ENCODE peak calls at places on chromosomes 5 and 9, in five cellular contexts. W, E, Z, L and G are unnamed samples.

GRCh38 chr5:144205141-144205551 is 34.5 kb downstream of the KCTD16 start:
- DNase-seq in E (no peak), W (peak), Z (no peak), L (no peak), G (peak)

GRCh38 chr5:81068063-81068462 is 107.9 kb downstream of the RASGRF2 start:
- DNase-seq in W (no peak), L (no peak), Z (no peak), E (no peak), G (no peak)

GRCh38 chr5:119323630-119324000 is 32.2 kb upstream of the TNFAIP8 start:
- DNase-seq in L (no peak), W (no peak), Z (no peak), E (peak), G (peak)

GRCh38 chr5:142697846-142698245 is 12.0 kb upstream of the FGF1 start:
- DNase-seq in E (no peak), Z (no peak), L (no peak), W (peak), G (peak)

GRCh38 chr5:62328772-62329491 is 22.9 kb downstream of the KIF2A start:
- DNase-seq in W (no peak), E (no peak), Z (no peak), L (no peak), G (no peak)

GRCh38 chr9:94782367-94783120 is 56.0 kb downstream of the AOPEP start:
- DNase-seq in L (no peak), Z (no peak), E (no peak), W (no peak), G (no peak)

GRCh38 chr9:72383978-72384709 is 19.1 kb upstream of the ZFAND5 start:
- DNase-seq in L (no peak), Z (no peak), W (no peak), E (peak), G (peak)

GRCh38 chr5:4857761-4858160 is 282.4 kb upstream of the ADAMTS16 start:
- DNase-seq in Z (no peak), E (peak), W (no peak), L (no peak), G (no peak)

GRCh38 chr9:129886226-129887174 is 51.2 kb downstream of the USP20 start:
- DNase-seq in E (no peak), W (no peak), Z (peak), L (peak), G (peak)
- H3K4me3 ChIP-seq in E (no peak), W (peak), Z (peak), L (peak), G (peak)

GRCh38 chr5:108748354-108749129 is 845 bp downstream of the FER start:
- DNase-seq in Z (peak), W (peak), L (peak), E (peak), G (peak)
- TF ChIP-seq CTCF in Z (no peak), W (no peak), L (no peak), E (no peak), G (no peak)

DNA sequence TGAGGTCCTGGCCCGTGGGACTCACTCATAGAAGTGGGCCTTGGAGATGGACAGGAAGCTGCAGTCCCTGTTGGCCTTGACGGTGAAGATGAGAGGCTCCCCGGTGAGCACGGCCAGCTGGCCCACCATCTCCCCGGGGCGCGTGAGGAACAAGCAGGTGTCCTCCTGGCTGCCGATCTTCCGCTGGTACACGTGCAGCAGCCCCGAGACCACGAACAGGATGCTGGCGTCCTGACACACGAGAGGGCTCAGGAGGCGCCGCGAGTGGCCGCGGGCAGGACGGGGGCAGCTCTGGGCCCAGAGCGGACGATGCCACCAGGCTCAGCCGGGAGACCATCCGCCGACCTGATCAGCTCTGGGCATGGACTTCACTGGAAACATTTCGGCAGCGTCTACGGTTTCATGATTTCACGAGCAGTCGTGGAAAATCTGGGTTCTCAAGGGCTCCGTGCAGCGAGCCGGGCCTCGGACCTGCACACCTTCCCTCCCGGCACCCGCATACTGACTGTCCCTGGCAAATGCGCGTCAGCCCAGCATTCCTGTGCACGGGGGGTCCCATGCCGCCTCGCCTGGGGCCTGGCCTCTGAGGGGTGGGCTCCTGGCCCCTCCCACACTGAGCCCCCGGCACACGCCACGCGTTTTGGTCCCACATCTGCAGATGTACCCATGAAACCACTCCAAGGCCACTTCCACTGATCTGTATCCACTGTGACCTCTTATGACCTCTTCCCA is 41.7 kb upstream of the NSMF start:
- DNase-seq in L (no peak), E (no peak), Z (no peak), W (no peak), G (no peak)
- H3K4me3 ChIP-seq in L (no peak), E (no peak), Z (no peak), W (no peak), G (no peak)

DNA sequence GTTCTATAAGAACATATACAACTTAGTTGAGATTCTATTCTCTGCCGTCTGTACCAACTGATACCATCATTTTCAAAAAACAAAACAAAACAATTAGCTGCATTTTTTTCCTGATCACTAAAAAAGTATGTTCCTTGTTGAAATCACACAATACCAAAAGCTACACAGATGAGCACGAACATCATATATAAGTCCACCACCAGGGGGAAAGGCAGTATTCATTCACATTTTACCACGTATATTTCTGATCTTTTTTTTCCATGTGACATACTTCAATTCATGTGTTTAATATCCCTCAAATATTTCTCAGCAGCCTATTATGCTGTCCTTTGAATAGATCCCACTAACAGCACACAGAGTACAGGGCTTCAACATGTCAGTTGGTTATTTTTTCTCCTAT is 40.6 kb downstream of the IRX2 start:
- DNase-seq in L (no peak), Z (no peak), E (no peak), W (no peak), G (peak)
- TF ChIP-seq CTCF in L (peak), Z (no peak), E (peak), W (peak), G (peak)

GRCh38 chr5:14420136-14420808 is 161.3 kb upstream of the OTULINL start:
- DNase-seq in Z (no peak), E (peak), L (no peak), W (no peak), G (no peak)

GRCh38 chr5:14417232-14417730 is 164.3 kb upstream of the OTULINL start:
- DNase-seq in W (no peak), L (no peak), E (no peak), Z (peak), G (peak)

GRCh38 chr5:14419686-14420085 is 161.9 kb upstream of the OTULINL start:
- DNase-seq in L (no peak), W (no peak), Z (no peak), E (no peak), G (no peak)

GRCh38 chr5:14416709-14417108 is 164.9 kb upstream of the OTULINL start:
- DNase-seq in W (no peak), Z (peak), E (no peak), L (no peak), G (no peak)

GRCh38 chr5:14417792-14418765 is 163.5 kb upstream of the OTULINL start:
- DNase-seq in E (no peak), L (no peak), Z (no peak), W (no peak), G (peak)
- H3K4me3 ChIP-seq in E (no peak), L (no peak), Z (no peak), W (no peak), G (no peak)

GRCh38 chr9:136625101-136626065 is 37.3 kb upstream of the EGFL7 start:
- DNase-seq in L (no peak), Z (peak), E (peak), W (peak), G (peak)
- TF ChIP-seq CTCF in L (no peak), Z (peak), E (peak), W (peak), G (peak)

GRCh38 chr5:77851229-77852067 is 75.3 kb upstream of the TBCA start:
- DNase-seq in E (no peak), L (no peak), W (no peak), Z (peak), G (peak)
- H3K4me3 ChIP-seq in E (peak), L (peak), W (peak), Z (peak), G (peak)

DNA sequence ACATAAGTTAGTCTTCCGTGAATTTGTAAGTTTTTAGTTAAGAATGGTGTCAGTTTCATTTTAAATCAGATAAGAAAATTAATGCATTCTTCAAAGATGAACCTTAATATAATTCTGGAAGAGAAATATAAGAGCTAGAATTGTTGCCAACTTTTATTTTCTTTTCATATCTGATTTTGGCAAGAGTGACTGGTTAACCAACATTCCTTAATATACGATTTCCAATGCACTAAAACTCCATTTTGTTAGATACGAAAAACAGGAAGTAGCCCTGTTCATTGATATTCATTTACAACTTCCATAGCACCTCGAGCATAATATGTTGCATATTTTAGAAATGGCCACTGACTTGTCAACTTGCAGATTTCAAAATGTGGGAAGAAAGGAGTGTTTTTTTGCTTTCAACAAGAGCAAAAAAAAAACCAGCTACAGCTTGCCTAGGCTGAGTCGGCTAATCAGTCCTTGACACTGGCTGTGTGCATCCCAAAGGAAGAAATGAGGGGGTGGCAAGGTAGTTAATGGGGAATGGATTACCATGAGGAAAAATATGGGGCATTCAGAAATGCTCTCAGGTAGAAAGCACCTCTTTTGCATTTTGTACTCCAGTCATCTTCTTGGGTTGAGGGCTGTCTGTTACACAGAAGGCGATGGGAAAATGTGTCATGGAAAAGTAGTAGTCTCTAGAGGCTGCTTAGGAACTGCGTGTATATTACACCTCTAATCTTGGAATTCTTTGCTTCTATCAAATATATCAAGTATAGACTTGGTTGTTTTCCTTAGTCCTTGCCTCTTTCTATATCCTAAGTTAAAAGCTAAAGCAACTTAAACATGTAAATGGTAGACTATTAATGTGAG is 3.9 kb downstream of the MAP3K1 start:
- DNase-seq in E (peak), L (no peak), Z (no peak), W (no peak), G (peak)
- TF ChIP-seq CTCF in E (no peak), L (no peak), Z (no peak), W (no peak), G (no peak)

GRCh38 chr5:77629553-77630245 is 8.8 kb downstream of the OTP start:
- DNase-seq in Z (peak), E (no peak), W (no peak), L (no peak), G (no peak)
- H3K4me3 ChIP-seq in Z (peak), E (no peak), W (peak), L (peak), G (no peak)

DNA sequence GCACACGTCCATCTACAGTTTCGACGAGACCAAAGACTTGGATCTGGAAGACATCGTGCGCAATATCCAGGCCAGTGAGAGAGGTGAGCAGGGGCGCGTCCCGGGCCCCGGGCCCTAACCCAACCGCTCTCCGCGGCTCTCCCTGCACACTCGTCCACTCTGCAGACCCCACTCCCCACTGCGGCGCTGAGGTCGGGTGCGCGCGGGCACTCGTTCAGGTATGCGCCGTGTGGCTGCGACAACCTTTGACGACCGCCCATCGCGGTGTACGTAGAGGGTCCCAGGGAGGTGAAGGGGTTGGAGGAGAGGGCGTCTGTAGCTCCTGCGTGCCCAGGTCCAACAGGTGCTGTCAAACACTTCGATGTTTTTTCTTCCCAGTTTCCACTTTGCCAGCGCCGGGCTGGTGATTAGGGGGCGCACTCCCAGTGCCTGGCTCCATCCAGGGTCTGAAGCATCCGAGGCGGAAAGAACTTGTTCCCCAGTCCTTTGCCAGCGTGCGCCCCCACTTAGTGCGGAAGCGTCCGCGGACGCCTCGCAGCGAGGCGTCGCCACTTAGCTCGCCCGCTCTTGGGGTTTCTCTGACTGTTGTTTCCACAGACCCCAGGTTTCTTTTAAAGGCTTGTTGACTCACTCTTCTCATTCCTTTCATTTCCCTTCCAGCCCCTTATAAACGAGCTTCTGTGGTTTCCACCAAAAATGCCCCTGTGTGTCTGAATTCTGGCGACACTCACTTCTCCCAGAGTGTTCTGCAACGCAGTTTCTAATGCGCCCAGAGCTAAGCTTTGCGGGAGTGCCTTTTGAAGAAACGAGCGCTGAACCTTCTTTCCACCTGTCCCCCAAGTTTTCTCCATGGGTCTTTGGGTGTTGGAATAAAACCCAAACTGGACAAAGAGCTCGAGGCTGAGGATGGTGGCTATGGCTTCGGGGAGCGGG is 1.6 kb downstream of the NPR3 start:
- DNase-seq in Z (no peak), W (no peak), L (no peak), E (no peak), G (no peak)
- TF ChIP-seq CTCF in Z (no peak), W (no peak), L (no peak), E (no peak), G (peak)